ENCODE peak calls at places on chromosomes 11 and 22, in four cellular contexts. Q is epithelial cell of esophagus, F is AG20443, R is left ventricle myocardium inferior. Z is an unnamed sample.

GRCh38 chr11:115887316-115887715 is 383.1 kb upstream of the CADM1 start:
- DNase-seq in Q (no peak), F (no peak), R (no peak), Z (no peak)

GRCh38 chr11:8818421-8818820 is 92.6 kb upstream of the AKIP1 start:
- DNase-seq in Q (no peak), R (no peak), F (no peak), Z (no peak)

GRCh38 chr11:108278546-108278945 is 55.7 kb downstream of the ATM start:
- DNase-seq in R (no peak), F (no peak), Q (no peak), Z (peak)

GRCh38 chr22:19870153-19871022 is 15.7 kb upstream of the GNB1L start:
- DNase-seq in F (no peak), R (no peak), Q (no peak), Z (peak)

GRCh38 chr11:119426142-119426541 is 3.2 kb upstream of the THY1 start:
- DNase-seq in Q (peak), F (no peak), R (no peak), Z (no peak)

GRCh38 chr11:1202154-1202775 is 20.6 kb upstream of the MUC5B start:
- DNase-seq in R (peak), Q (no peak), F (peak), Z (peak)

GRCh38 chr11:83827940-83828554 is 541.9 kb upstream of the CCDC90B start:
- DNase-seq in Q (peak), R (no peak), F (peak), Z (no peak)

GRCh38 chr11:69812927-69813326 is 6.3 kb downstream of the FGF3 start:
- DNase-seq in R (no peak), Q (no peak), F (no peak), Z (no peak)

GRCh38 chr22:19179472-19180048 is 1.0 kb upstream of the SLC25A1 start:
- DNase-seq in F (peak), Q (peak), R (peak), Z (peak)

GRCh38 chr11:134754196-134754822 is 342.3 kb upstream of the B3GAT1 start:
- DNase-seq in R (no peak), F (no peak), Q (no peak), Z (no peak)

GRCh38 chr11:12079726-12080556 is 30.4 kb upstream of the MICAL2 start:
- DNase-seq in R (peak), F (peak), Q (peak), Z (peak)

GRCh38 chr22:40247976-40248375 is 70.3 kb downstream of the TNRC6B start:
- DNase-seq in F (no peak), Q (no peak), R (no peak), Z (no peak)

GRCh38 chr11:64250875-64251721 is at the start of gene PLCB3:
- DNase-seq in R (peak), F (peak), Q (peak), Z (no peak)

GRCh38 chr22:22151308-22151707 is 93.3 kb upstream of the VPREB1 start:
- DNase-seq in F (no peak), Q (no peak), R (no peak), Z (no peak)

GRCh38 chr11:117723625-117724024 is 73.4 kb downstream of the DSCAML1 start:
- DNase-seq in Q (no peak), R (no peak), F (no peak), Z (no peak)

GRCh38 chr11:65856689-65857499 is 1.1 kb downstream of the CFL1 start:
- DNase-seq in Q (peak), R (peak), F (peak), Z (peak)

GRCh38 chr11:1936072-1936780 is 10.9 kb upstream of the MRPL23 start:
- DNase-seq in Q (no peak), R (peak), F (peak), Z (no peak)

GRCh38 chr22:50547231-50547851 is 1.6 kb downstream of the KLHDC7B start:
- DNase-seq in F (peak), Q (no peak), R (no peak), Z (no peak)

GRCh38 chr11:18958221-18958910 is 19.2 kb upstream of the MRGPRX1 start:
- DNase-seq in F (no peak), Q (peak), R (no peak), Z (no peak)

GRCh38 chr11:57294225-57295131 is 30.3 kb downstream of the TNKS1BP1 start:
- DNase-seq in Q (peak), F (peak), R (no peak), Z (no peak)

GRCh38 chr11:47765086-47765485 is 2.1 kb downstream of the FNBP4 start:
- DNase-seq in F (no peak), Q (no peak), R (no peak), Z (no peak)

GRCh38 chr11:76208829-76209670 is 2.7 kb upstream of the WNT11 start:
- DNase-seq in F (peak), R (peak), Q (peak), Z (peak)

GRCh38 chr11:11252403-11252802 is 100.6 kb downstream of the CSNK2A3 start:
- DNase-seq in F (no peak), Q (no peak), R (no peak), Z (no peak)

Z was measured in tibial artery.